ENCODE peak calls at places on chromosomes 1 and 21, in four cellular contexts. D is A549, N is K562, T is HepG2. W is an unnamed sample.

GRCh38 chr1:199590708-199591107 is 436.8 kb upstream of the NR5A2 start:
- DNase-seq in N (no peak), T (no peak), D (no peak), W (peak; percentile 54)

GRCh38 chr1:1918901-1919303 is at the start of gene TMEM52:
- DNase-seq in N (no peak), T (no peak), D (no peak), W (no peak)

GRCh38 chr1:209885403-209886218 is 52.4 kb upstream of the SYT14 start:
- DNase-seq in D (no peak), T (no peak), N (no peak), W (no peak)

GRCh38 chr1:104056786-104057185 is 307.1 kb downstream of the AMY1C start:
- DNase-seq in T (no peak), D (no peak), N (no peak), W (no peak)

GRCh38 chr21:24420694-24421093 is 1186.6 kb downstream of the MRPL39 start:
- DNase-seq in T (no peak), D (no peak), N (no peak), W (no peak)

GRCh38 chr1:179052776-179053175 is 27.1 kb downstream of the FAM20B start:
- DNase-seq in N (no peak), T (no peak), D (no peak), W (no peak)

GRCh38 chr1:78491311-78492071 is 717 bp downstream of the PTGFR start:
- DNase-seq in T (no peak), N (no peak), D (no peak), W (peak; percentile 45)

GRCh38 chr1:212981025-212981495 is 30.7 kb downstream of the VASH2 start:
- DNase-seq in N (no peak), D (no peak), T (no peak), W (no peak)

GRCh38 chr21:31203371-31204054 is 140.5 kb downstream of the TIAM1 start:
- DNase-seq in N (no peak), T (no peak), D (no peak), W (no peak)

DNA sequence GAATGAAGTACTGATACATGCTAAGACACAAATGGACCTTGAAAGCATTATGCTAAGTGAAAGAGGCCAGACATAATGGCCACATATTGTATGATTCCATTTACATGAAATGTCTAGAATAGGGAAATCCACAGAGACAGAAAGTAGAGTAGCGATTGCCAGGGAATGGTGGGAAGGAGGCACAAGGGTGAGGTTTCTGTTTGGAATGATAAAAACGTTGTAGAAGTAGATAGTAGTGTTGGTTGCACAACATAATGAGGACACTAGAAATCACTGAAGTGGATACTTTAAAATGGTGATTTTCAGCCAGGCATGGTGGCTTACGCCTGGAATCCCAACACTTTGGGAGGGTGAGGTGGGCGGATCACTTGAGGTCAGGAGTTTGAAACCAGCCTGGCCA is 97.6 kb upstream of the VANGL1 start:
- DNase-seq in N (no peak), T (no peak), D (no peak), W (no peak)
- TF ChIP-seq CTCF in N (no peak), T (no peak), D (no peak), W (no peak)

DNA sequence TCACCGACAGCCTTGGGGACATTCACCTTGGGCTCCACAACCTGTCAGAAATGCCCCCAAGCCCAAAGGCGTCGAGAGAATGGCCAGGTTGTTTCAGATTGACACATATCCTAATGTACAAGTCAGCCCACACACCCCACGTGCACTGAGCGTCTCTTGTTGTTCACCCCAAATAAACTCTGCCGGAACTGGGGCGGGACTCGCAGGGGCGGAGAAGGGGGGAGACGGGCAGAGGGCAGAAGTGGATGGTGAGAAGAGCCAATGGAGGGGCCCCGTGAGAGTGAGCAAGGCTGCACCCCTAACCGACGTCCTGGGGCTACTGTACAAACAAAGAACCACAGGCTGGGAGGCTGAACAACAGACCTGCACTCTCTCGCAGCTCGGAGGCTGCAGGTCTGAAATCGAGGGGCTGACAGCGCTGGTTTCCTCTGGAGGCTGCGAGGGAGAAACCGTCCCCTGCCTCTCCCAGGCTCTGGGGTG is 8.5 kb upstream of the UMODL1 start:
- DNase-seq in T (no peak), N (no peak), D (no peak), W (no peak)
- TF ChIP-seq JUN in T (no peak), N (no peak), D (no peak), W (no peak)

DNA sequence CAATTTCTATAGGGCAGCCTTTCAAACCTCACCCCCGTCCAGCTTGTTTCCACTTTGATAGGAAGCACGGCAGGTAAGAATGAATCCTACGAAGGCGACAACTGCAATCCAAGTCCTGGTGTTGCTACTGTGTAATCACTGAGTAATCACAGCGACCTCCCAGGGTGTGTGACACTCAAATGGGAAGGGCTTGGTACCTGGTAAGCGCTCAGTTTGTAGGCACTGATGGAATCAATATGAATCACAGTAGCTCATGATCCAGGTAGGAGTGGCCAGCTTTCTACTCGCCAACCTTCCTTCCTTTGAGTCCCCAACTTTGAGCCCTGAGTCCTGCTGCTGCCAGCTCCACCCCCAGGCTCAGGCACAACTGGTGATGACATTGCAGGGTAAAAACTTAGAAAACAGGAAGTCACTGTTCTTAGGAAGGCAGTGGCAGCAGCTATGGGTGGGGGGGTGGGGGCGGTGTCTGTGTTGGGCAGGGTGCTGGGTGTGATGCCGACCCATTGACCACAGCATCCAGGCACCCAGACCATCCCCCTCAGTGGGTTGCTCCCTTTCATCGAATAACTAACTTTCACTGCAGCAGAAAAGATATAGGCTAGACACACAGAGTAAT is 70.7 kb downstream of the CD247 start:
- DNase-seq in T (no peak), D (peak; percentile 24), N (peak; percentile 43), W (no peak)
- TF ChIP-seq MYC in T (no peak), D (no peak), N (no peak), W (no peak)

GRCh38 chr1:183267646-183268431 is 81.8 kb downstream of the LAMC2 start:
- DNase-seq in N (no peak), T (no peak), D (no peak), W (peak; percentile 61)

GRCh38 chr1:183259886-183260285 is 73.8 kb downstream of the LAMC2 start:
- DNase-seq in T (no peak), N (no peak), D (no peak), W (no peak)

GRCh38 chr1:183262628-183263220 is 76.7 kb downstream of the LAMC2 start:
- DNase-seq in T (no peak), D (no peak), N (no peak), W (no peak)

GRCh38 chr1:183264132-183264531 is 78.1 kb downstream of the LAMC2 start:
- DNase-seq in D (no peak), N (no peak), T (no peak), W (no peak)
- TF ChIP-seq CTCF in D (no peak), N (no peak), T (no peak), W (no peak)

GRCh38 chr1:222045816-222046215 is 303.9 kb upstream of the DUSP10 start:
- DNase-seq in T (no peak), D (no peak), N (no peak), W (no peak)

GRCh38 chr1:222046684-222047083 is 304.8 kb upstream of the DUSP10 start:
- DNase-seq in N (no peak), D (no peak), T (no peak), W (no peak)

GRCh38 chr1:222049176-222049575 is 307.3 kb upstream of the DUSP10 start:
- DNase-seq in D (no peak), T (no peak), N (no peak), W (no peak)

GRCh38 chr1:222047370-222047769 is 305.5 kb upstream of the DUSP10 start:
- DNase-seq in T (no peak), D (no peak), N (no peak), W (no peak)

DNA sequence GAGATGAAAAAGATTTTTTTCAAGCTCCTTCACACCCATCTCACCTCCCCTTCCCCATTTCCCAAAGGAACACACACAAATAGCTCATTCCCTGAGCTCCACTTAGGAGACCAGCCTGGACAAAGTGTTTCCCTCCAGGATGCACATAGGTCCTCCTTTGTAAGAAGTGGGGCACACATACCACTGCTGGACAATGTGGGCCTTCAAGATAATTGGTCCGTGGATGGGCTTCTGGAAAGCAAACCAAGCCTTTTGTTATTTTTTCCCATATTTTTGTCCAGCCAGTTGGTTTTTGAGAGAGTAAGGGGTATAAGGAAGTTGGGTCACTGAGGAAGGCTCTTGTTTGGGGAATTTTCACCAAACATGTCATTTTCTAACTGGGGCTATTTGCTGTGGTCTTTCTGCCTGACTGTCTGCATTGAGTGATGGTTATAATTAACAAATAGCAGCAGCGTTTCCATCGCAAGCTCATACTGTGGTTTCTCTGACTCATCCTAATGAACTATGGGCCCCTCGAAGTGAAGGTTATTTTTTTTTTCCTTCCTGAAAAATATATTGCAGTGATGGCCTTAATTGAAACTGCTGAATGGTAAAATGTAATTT is 306.2 kb upstream of the DUSP10 start:
- DNase-seq in D (no peak), T (no peak), N (no peak), W (no peak)
- TF ChIP-seq JUN in D (no peak), T (no peak), N (no peak), W (no peak)

GRCh38 chr1:94063379-94063778 is 57.6 kb downstream of the ABCA4 start:
- DNase-seq in N (peak; percentile 20), D (no peak), T (peak; percentile 76), W (peak; percentile 73)
- TF ChIP-seq MYC in N (no peak), D (no peak), T (no peak), W (no peak)

GRCh38 chr21:35933466-35933865 is 126.9 kb downstream of the SETD4 start:
- DNase-seq in N (no peak), T (no peak), D (no peak), W (peak; percentile 90)
- TF ChIP-seq CTCF in N (peak; percentile 26), T (no peak), D (no peak), W (peak; percentile 27)

DNA sequence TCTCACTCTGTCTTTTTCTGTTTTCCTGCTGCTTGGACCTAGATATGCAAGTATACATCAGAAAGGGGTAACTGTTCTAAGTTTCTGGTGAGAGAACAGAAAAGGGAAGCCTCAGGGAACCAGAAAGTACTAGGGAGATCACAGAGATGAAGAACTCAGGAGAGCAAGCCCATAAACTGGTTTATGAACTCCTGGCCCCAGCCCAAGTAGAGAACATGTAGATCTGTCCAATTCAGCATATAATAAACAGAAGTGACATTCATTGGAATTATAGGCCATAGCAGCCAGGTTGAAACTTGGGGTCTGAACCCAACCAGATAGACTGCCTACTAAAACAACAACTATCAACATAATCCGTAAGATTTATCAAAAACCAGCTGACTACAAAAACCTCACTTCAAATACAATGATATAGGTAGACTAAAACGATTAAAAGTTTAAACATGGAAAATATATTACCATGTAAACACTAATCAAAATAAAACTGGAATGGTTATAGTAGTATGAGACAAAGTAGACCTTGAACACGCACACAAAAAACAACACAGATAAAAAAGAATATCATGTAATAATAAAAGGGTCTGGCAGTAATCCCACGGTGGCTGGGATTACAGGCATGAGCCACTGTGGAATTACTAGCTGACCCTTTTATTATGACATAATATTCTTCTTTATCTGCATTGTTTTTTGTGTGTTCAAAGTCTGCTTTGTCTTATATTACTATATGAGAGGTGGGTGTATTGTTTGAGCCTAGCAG is 65.0 kb downstream of the ZSWIM5 start:
- DNase-seq in T (no peak), N (no peak), D (no peak), W (no peak)
- TF ChIP-seq JUN in T (no peak), N (no peak), D (no peak), W (no peak)

GRCh38 chr1:112687361-112687760 is 12.9 kb downstream of the MOV10 start:
- DNase-seq in N (no peak), T (no peak), D (no peak), W (no peak)
- TF ChIP-seq MYC in N (no peak), T (no peak), D (no peak), W (no peak)

GRCh38 chr1:101317590-101317989 is 80.8 kb downstream of the S1PR1 start:
- DNase-seq in T (no peak), D (no peak), N (peak; percentile 29), W (no peak)
- TF ChIP-seq CTCF in T (no peak), D (no peak), N (peak; percentile 11), W (no peak)

W was measured in endothelial cell of umbilical vein.